ENCODE peak calls at places on chromosomes 16 and 17, in six cellular contexts. X is H9; P is non-pigmented ciliary epithelial cell; B is retina; W is effector memory CD4-positive, alpha-beta T cell; Z is iris pigment epithelial cell. V is an unnamed sample.

GRCh38 chr17:34820922-34821321 is 140.3 kb downstream of the CCT6B start:
- DNase-seq in Z (no peak), B (no peak), X (peak), P (no peak), W (no peak), V (no peak)

GRCh38 chr17:7856081-7856791 is 1.1 kb downstream of the NAA38 start:
- DNase-seq in W (no peak), X (peak), Z (peak), P (no peak), B (peak), V (peak)

GRCh38 chr16:12470311-12471229 is 333.1 kb downstream of the CPPED1 start:
- DNase-seq in B (no peak), Z (peak), P (no peak), X (no peak), W (no peak), V (no peak)

GRCh38 chr16:31727553-31727952 is 146.1 kb upstream of the ZNF267 start:
- DNase-seq in W (no peak), P (no peak), Z (no peak), B (no peak), X (no peak), V (no peak)

GRCh38 chr16:81550412-81550768 is 105.8 kb downstream of the CMIP start:
- DNase-seq in B (no peak), Z (no peak), X (no peak), P (no peak), W (no peak), V (no peak)

GRCh38 chr17:73340093-73340596 is 28.3 kb upstream of the CDC42EP4 start:
- DNase-seq in B (no peak), W (no peak), P (peak), Z (peak), X (no peak), V (no peak)

GRCh38 chr16:11836653-11837244 is 14.6 kb downstream of the RSL1D1 start:
- DNase-seq in B (no peak), P (peak), X (no peak), Z (peak), W (no peak), V (no peak)

GRCh38 chr16:2840914-2841313 is 10.8 kb downstream of the ZG16B start:
- DNase-seq in B (no peak), X (no peak), P (no peak), Z (no peak), W (no peak), V (no peak)

GRCh38 chr16:19878760-19879159 is 5.9 kb downstream of the GPRC5B start:
- DNase-seq in P (no peak), X (no peak), W (no peak), B (no peak), Z (no peak), V (no peak)

GRCh38 chr17:69581061-69581955 is 166.8 kb downstream of the MAP2K6 start:
- DNase-seq in W (no peak), X (peak), Z (peak), P (no peak), B (no peak), V (peak)

GRCh38 chr17:38912221-38912813 is 13.1 kb upstream of the LASP1NB start:
- DNase-seq in Z (peak), W (no peak), P (no peak), B (no peak), X (peak), V (no peak)

GRCh38 chr16:89574681-89575246 is 794 bp upstream of the CPNE7 start:
- DNase-seq in B (peak), Z (peak), P (no peak), W (peak), X (peak), V (peak)

GRCh38 chr17:63429766-63430165 is 16.3 kb downstream of the CYB561 start:
- DNase-seq in B (no peak), X (no peak), Z (no peak), W (no peak), P (no peak), V (no peak)

GRCh38 chr16:66035096-66035495 is 331.4 kb upstream of the CDH5 start:
- DNase-seq in X (no peak), B (no peak), P (no peak), W (no peak), Z (no peak), V (no peak)

GRCh38 chr17:56929362-56929969 is 15.6 kb upstream of the TRIM25 start:
- DNase-seq in X (no peak), W (no peak), Z (no peak), P (no peak), B (no peak), V (peak)

GRCh38 chr17:82235775-82236141 is 6.9 kb downstream of the SLC16A3 start:
- DNase-seq in B (no peak), X (no peak), W (no peak), Z (no peak), P (no peak), V (peak)

GRCh38 chr16:68356249-68356918 is 45.6 kb downstream of the PRMT7 start:
- DNase-seq in W (peak), P (no peak), X (no peak), B (no peak), Z (peak), V (no peak)

GRCh38 chr16:278863-279366 is 1.5 kb upstream of the ARHGDIG start:
- DNase-seq in P (peak), B (no peak), W (no peak), X (no peak), Z (peak), V (peak)

GRCh38 chr17:35745246-35745645 is 7.8 kb downstream of the GAS2L2 start:
- DNase-seq in P (no peak), Z (no peak), B (no peak), X (no peak), W (no peak), V (no peak)

GRCh38 chr17:73485130-73485529 is 159.1 kb downstream of the SDK2 start:
- DNase-seq in W (no peak), Z (peak), P (no peak), X (no peak), B (no peak), V (no peak)